ENCODE peak calls at places on chromosome 14, in eight cellular contexts. One of them, this sample, is unnamed.
A peak's percentile ranks its signal among the peaks of the same experiment; 100 is the strongest.

GRCh38 chr14:97517566-97518234 is 720.5 kb downstream of the VRK1 start:
- DNase-seq in thoracic aorta: no peak
- DNase-seq in GM20000: no peak
- DNase-seq in AG09319: no peak
- DNase-seq in astrocyte of the spinal cord: no peak
- DNase-seq in CD4-positive, alpha-beta T cell: no peak
- DNase-seq in cardiac fibroblast: no peak
- DNase-seq in GM13977: no peak
- DNase-seq in this sample: no peak

GRCh38 chr14:45199246-45199645 is 53.8 kb downstream of the MIS18BP1 start:
- DNase-seq in thoracic aorta: no peak
- DNase-seq in GM20000: no peak
- DNase-seq in AG09319: peak; percentile 5
- DNase-seq in astrocyte of the spinal cord: peak; percentile 77
- DNase-seq in CD4-positive, alpha-beta T cell: no peak
- DNase-seq in cardiac fibroblast: peak; percentile 82
- DNase-seq in GM13977: no peak
- DNase-seq in this sample: no peak

GRCh38 chr14:65496178-65496993 is 83.9 kb downstream of the FUT8 start:
- DNase-seq in thoracic aorta: no peak
- DNase-seq in GM20000: no peak
- DNase-seq in AG09319: no peak
- DNase-seq in astrocyte of the spinal cord: peak; percentile 27
- DNase-seq in CD4-positive, alpha-beta T cell: no peak
- DNase-seq in cardiac fibroblast: peak; percentile 67
- DNase-seq in GM13977: no peak
- DNase-seq in this sample: no peak

GRCh38 chr14:33282181-33282580 is 343.5 kb downstream of the NPAS3 start:
- DNase-seq in thoracic aorta: no peak
- DNase-seq in GM20000: no peak
- DNase-seq in AG09319: no peak
- DNase-seq in astrocyte of the spinal cord: peak; percentile 6
- DNase-seq in CD4-positive, alpha-beta T cell: no peak
- DNase-seq in cardiac fibroblast: no peak
- DNase-seq in GM13977: no peak
- DNase-seq in this sample: no peak

GRCh38 chr14:63544641-63545234 is 1.6 kb upstream of the PPP2R5E start:
- DNase-seq in thoracic aorta: no peak
- DNase-seq in GM20000: no peak
- DNase-seq in AG09319: no peak
- DNase-seq in astrocyte of the spinal cord: peak; percentile 36
- DNase-seq in CD4-positive, alpha-beta T cell: no peak
- DNase-seq in cardiac fibroblast: peak; percentile 51
- DNase-seq in GM13977: no peak
- DNase-seq in this sample: no peak

GRCh38 chr14:103624860-103625259 is 4.2 kb upstream of the KLC1 start:
- DNase-seq in thoracic aorta: peak; percentile 74
- DNase-seq in GM20000: no peak
- DNase-seq in AG09319: peak; percentile 41
- DNase-seq in astrocyte of the spinal cord: peak; percentile 36
- DNase-seq in CD4-positive, alpha-beta T cell: no peak
- DNase-seq in cardiac fibroblast: peak; percentile 76
- DNase-seq in GM13977: no peak
- DNase-seq in this sample: peak; percentile 63

GRCh38 chr14:103224996-103225874 is 102.0 kb downstream of the TNFAIP2 start:
- DNase-seq in thoracic aorta: no peak
- DNase-seq in GM20000: peak; percentile 22
- DNase-seq in AG09319: no peak
- DNase-seq in astrocyte of the spinal cord: no peak
- DNase-seq in CD4-positive, alpha-beta T cell: no peak
- DNase-seq in cardiac fibroblast: no peak
- DNase-seq in GM13977: no peak
- DNase-seq in this sample: no peak

GRCh38 chr14:101979666-101980065 is 15.3 kb downstream of the DYNC1H1 start:
- DNase-seq in thoracic aorta: no peak
- DNase-seq in GM20000: no peak
- DNase-seq in AG09319: no peak
- DNase-seq in astrocyte of the spinal cord: no peak
- DNase-seq in CD4-positive, alpha-beta T cell: no peak
- DNase-seq in cardiac fibroblast: peak; percentile 33
- DNase-seq in GM13977: no peak
- DNase-seq in this sample: no peak

GRCh38 chr14:56417173-56417572 is 162.4 kb upstream of the TMEM260 start:
- DNase-seq in thoracic aorta: no peak
- DNase-seq in GM20000: no peak
- DNase-seq in AG09319: no peak
- DNase-seq in astrocyte of the spinal cord: no peak
- DNase-seq in CD4-positive, alpha-beta T cell: no peak
- DNase-seq in cardiac fibroblast: peak; percentile 0
- DNase-seq in GM13977: no peak
- DNase-seq in this sample: no peak

GRCh38 chr14:82511399-82511798 is 977.7 kb upstream of the SEL1L start:
- DNase-seq in thoracic aorta: no peak
- DNase-seq in GM20000: no peak
- DNase-seq in AG09319: no peak
- DNase-seq in astrocyte of the spinal cord: no peak
- DNase-seq in CD4-positive, alpha-beta T cell: no peak
- DNase-seq in cardiac fibroblast: no peak
- DNase-seq in GM13977: no peak
- DNase-seq in this sample: no peak

GRCh38 chr14:95407342-95407741 is 87.6 kb upstream of the CLMN start:
- DNase-seq in thoracic aorta: no peak
- DNase-seq in GM20000: no peak
- DNase-seq in AG09319: no peak
- DNase-seq in astrocyte of the spinal cord: no peak
- DNase-seq in CD4-positive, alpha-beta T cell: no peak
- DNase-seq in cardiac fibroblast: no peak
- DNase-seq in GM13977: no peak
- DNase-seq in this sample: no peak

DNA sequence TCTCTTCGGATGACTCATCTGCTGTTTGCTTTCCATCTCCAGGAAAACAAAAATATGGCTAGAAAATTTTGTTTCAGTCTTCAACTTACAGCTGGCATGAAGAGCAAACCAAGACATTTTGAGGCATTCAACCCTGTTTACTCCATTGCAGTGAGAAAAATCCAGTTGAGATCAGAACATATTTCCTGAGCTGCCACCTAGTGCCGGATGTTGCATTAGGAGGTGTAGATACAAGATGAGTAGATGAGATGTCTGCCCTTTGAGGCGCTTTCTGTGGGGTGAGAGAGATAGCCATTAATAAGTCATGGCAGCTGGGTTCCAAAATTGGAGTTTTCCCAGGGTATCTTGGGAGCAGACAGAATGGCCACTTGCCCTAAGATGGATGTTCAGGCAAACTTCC is 171.1 kb downstream of the PRKCH start:
- DNase-seq in thoracic aorta: no peak
- DNase-seq in GM20000: no peak
- DNase-seq in AG09319: no peak
- DNase-seq in astrocyte of the spinal cord: no peak
- DNase-seq in CD4-positive, alpha-beta T cell: no peak
- DNase-seq in cardiac fibroblast: no peak
- DNase-seq in GM13977: no peak
- DNase-seq in this sample: no peak
- TF ChIP-seq CTCF in thoracic aorta: no peak
- TF ChIP-seq CTCF in GM20000: no peak
- TF ChIP-seq CTCF in AG09319: no peak
- TF ChIP-seq CTCF in astrocyte of the spinal cord: no peak
- TF ChIP-seq CTCF in CD4-positive, alpha-beta T cell: peak; percentile 31
- TF ChIP-seq CTCF in cardiac fibroblast: no peak
- TF ChIP-seq CTCF in GM13977: no peak
- TF ChIP-seq CTCF in this sample: no peak

GRCh38 chr14:91862417-91862816 is 4.9 kb downstream of the TC2N start:
- DNase-seq in thoracic aorta: no peak
- DNase-seq in GM20000: no peak
- DNase-seq in AG09319: no peak
- DNase-seq in astrocyte of the spinal cord: no peak
- DNase-seq in CD4-positive, alpha-beta T cell: no peak
- DNase-seq in cardiac fibroblast: no peak
- DNase-seq in GM13977: no peak
- DNase-seq in this sample: no peak

GRCh38 chr14:91860238-91860637 is 7.1 kb downstream of the TC2N start:
- DNase-seq in thoracic aorta: no peak
- DNase-seq in GM20000: no peak
- DNase-seq in AG09319: no peak
- DNase-seq in astrocyte of the spinal cord: no peak
- DNase-seq in CD4-positive, alpha-beta T cell: no peak
- DNase-seq in cardiac fibroblast: no peak
- DNase-seq in GM13977: no peak
- DNase-seq in this sample: no peak

GRCh38 chr14:91861091-91861490 is 6.2 kb downstream of the TC2N start:
- DNase-seq in thoracic aorta: no peak
- DNase-seq in GM20000: no peak
- DNase-seq in AG09319: no peak
- DNase-seq in astrocyte of the spinal cord: no peak
- DNase-seq in CD4-positive, alpha-beta T cell: no peak
- DNase-seq in cardiac fibroblast: no peak
- DNase-seq in GM13977: no peak
- DNase-seq in this sample: no peak

GRCh38 chr14:91854327-91854934 is 12.9 kb downstream of the TC2N start:
- DNase-seq in thoracic aorta: no peak
- DNase-seq in GM20000: no peak
- DNase-seq in AG09319: no peak
- DNase-seq in astrocyte of the spinal cord: no peak
- DNase-seq in CD4-positive, alpha-beta T cell: no peak
- DNase-seq in cardiac fibroblast: no peak
- DNase-seq in GM13977: no peak
- DNase-seq in this sample: no peak

DNA sequence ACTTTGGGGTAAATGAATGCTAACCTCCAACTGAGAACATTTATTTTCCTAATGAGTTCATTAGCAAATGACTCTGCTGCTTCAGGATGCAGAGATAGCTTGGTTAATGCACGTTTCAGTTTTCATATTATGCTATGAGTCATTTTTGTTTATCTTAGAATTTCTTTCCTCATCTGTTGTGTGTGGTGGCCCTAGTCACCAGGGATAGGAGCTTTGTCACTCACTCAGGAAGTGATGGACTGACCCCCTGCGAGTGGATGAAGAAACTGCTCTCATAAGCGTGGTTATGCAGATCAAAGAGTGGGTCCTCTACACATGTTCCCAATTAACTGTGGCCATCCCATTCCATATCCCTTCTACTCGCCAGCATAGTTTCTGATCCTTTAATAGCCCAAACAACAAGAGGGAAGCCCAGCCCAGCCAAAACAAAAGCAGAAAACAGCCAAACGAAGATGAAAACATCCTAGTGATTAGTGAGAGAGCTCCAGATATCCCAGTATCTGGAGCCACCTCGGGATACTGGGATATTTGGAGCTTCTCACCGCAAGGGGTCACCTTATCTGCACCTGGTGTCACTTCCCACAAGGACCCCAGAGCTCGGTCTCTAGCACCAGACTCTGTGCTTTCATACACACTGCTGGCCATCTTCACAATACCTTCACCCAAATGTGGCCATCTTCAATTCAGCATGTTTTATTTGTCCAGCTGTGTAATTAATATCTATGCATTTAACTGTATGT is 8.6 kb downstream of the TC2N start:
- DNase-seq in thoracic aorta: no peak
- DNase-seq in GM20000: peak; percentile 49
- DNase-seq in AG09319: peak; percentile 76
- DNase-seq in astrocyte of the spinal cord: peak; percentile 44
- DNase-seq in CD4-positive, alpha-beta T cell: no peak
- DNase-seq in cardiac fibroblast: peak; percentile 69
- DNase-seq in GM13977: peak; percentile 31
- DNase-seq in this sample: no peak
- TF ChIP-seq CTCF in thoracic aorta: no peak
- TF ChIP-seq CTCF in GM20000: peak; percentile 16
- TF ChIP-seq CTCF in AG09319: no peak
- TF ChIP-seq CTCF in astrocyte of the spinal cord: no peak
- TF ChIP-seq CTCF in CD4-positive, alpha-beta T cell: no peak
- TF ChIP-seq CTCF in cardiac fibroblast: peak; percentile 8
- TF ChIP-seq CTCF in GM13977: peak; percentile 49
- TF ChIP-seq CTCF in this sample: no peak

GRCh38 chr14:100076133-100076532 is 10.9 kb downstream of the EVL start:
- DNase-seq in thoracic aorta: no peak
- DNase-seq in GM20000: peak; percentile 36
- DNase-seq in AG09319: no peak
- DNase-seq in astrocyte of the spinal cord: no peak
- DNase-seq in CD4-positive, alpha-beta T cell: no peak
- DNase-seq in cardiac fibroblast: peak; percentile 50
- DNase-seq in GM13977: peak; percentile 42
- DNase-seq in this sample: peak; percentile 87
- TF ChIP-seq CTCF in thoracic aorta: peak; percentile 31
- TF ChIP-seq CTCF in GM20000: no peak
- TF ChIP-seq CTCF in AG09319: peak; percentile 11
- TF ChIP-seq CTCF in astrocyte of the spinal cord: peak; percentile 32
- TF ChIP-seq CTCF in CD4-positive, alpha-beta T cell: peak; percentile 42
- TF ChIP-seq CTCF in cardiac fibroblast: peak; percentile 23
- TF ChIP-seq CTCF in GM13977: peak; percentile 43
- TF ChIP-seq CTCF in this sample: peak; percentile 84

DNA sequence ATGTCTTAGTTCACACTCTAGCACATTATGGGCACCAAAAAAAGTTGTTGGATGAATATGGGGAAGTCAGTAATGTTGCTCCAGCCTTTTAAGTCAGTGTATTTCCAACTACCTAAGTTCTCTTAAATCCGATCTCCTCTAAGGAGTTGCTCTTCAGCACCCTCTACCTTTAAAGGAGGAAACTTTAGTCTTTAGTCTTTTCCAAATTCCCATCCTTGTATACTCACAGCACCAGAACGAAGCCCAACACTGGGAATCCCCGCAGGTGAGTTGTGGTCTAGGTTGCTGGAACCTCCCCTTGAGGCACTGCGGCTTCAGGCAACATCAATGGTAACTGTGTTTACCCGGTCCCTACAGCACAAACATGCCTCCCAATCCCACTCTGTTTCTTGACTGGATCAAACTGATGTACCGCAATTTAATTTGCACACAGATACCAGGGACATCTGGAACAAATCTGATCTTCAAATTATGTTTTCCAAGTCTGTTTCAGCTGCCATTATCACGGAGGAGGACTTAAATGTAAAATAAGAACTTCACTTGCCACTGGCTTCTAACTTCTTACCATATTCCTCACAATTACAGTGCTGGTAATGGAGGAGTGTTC is 179.0 kb downstream of the FOXN3 start:
- DNase-seq in thoracic aorta: no peak
- DNase-seq in GM20000: no peak
- DNase-seq in AG09319: peak; percentile 8
- DNase-seq in astrocyte of the spinal cord: peak; percentile 38
- DNase-seq in CD4-positive, alpha-beta T cell: no peak
- DNase-seq in cardiac fibroblast: peak; percentile 38
- DNase-seq in GM13977: no peak
- DNase-seq in this sample: no peak
- TF ChIP-seq CTCF in thoracic aorta: peak; percentile 48
- TF ChIP-seq CTCF in GM20000: no peak
- TF ChIP-seq CTCF in AG09319: peak; percentile 43
- TF ChIP-seq CTCF in astrocyte of the spinal cord: peak; percentile 46
- TF ChIP-seq CTCF in CD4-positive, alpha-beta T cell: no peak
- TF ChIP-seq CTCF in cardiac fibroblast: peak; percentile 46
- TF ChIP-seq CTCF in GM13977: no peak
- TF ChIP-seq CTCF in this sample: peak; percentile 26

GRCh38 chr14:35814371-35815005 is 5.4 kb upstream of the RALGAPA1 start:
- DNase-seq in thoracic aorta: peak; percentile 11
- DNase-seq in GM20000: peak; percentile 61
- DNase-seq in AG09319: no peak
- DNase-seq in astrocyte of the spinal cord: peak; percentile 49
- DNase-seq in CD4-positive, alpha-beta T cell: peak; percentile 75
- DNase-seq in cardiac fibroblast: peak; percentile 70
- DNase-seq in GM13977: peak; percentile 58
- DNase-seq in this sample: peak; percentile 58
- TF ChIP-seq CTCF in thoracic aorta: peak; percentile 54
- TF ChIP-seq CTCF in GM20000: peak; percentile 59
- TF ChIP-seq CTCF in AG09319: peak; percentile 85
- TF ChIP-seq CTCF in astrocyte of the spinal cord: peak; percentile 84
- TF ChIP-seq CTCF in CD4-positive, alpha-beta T cell: peak; percentile 76
- TF ChIP-seq CTCF in cardiac fibroblast: peak; percentile 86
- TF ChIP-seq CTCF in GM13977: peak; percentile 84
- TF ChIP-seq CTCF in this sample: peak; percentile 83

GRCh38 chr14:76101980-76102379 is 49.7 kb upstream of the GPATCH2L start:
- DNase-seq in thoracic aorta: no peak
- DNase-seq in GM20000: no peak
- DNase-seq in AG09319: no peak
- DNase-seq in astrocyte of the spinal cord: no peak
- DNase-seq in CD4-positive, alpha-beta T cell: no peak
- DNase-seq in cardiac fibroblast: no peak
- DNase-seq in GM13977: no peak
- DNase-seq in this sample: no peak
- TF ChIP-seq CTCF in thoracic aorta: no peak
- TF ChIP-seq CTCF in GM20000: no peak
- TF ChIP-seq CTCF in AG09319: no peak
- TF ChIP-seq CTCF in astrocyte of the spinal cord: no peak
- TF ChIP-seq CTCF in CD4-positive, alpha-beta T cell: no peak
- TF ChIP-seq CTCF in cardiac fibroblast: no peak
- TF ChIP-seq CTCF in GM13977: no peak
- TF ChIP-seq CTCF in this sample: no peak